ENCODE peak calls at places on chromosomes 1 and 21, in eight cellular contexts. One of them, this sample, is unnamed.

GRCh38 chr21:14541840-14542495 is 4.1 kb downstream of the SAMSN1 start:
- DNase-seq in thyroid gland: no peak
- DNase-seq in astrocyte: no peak
- DNase-seq in uterus: no peak
- DNase-seq in CD4-positive, alpha-beta T cell: no peak
- DNase-seq in dorsolateral prefrontal cortex: no peak
- DNase-seq in OCI-LY7: no peak
- DNase-seq in A673: no peak
- DNase-seq in this sample: no peak

GRCh38 chr1:231803353-231803752 is 176.8 kb downstream of the DISC1 start:
- DNase-seq in thyroid gland: no peak
- DNase-seq in astrocyte: peak; percentile 30
- DNase-seq in uterus: no peak
- DNase-seq in CD4-positive, alpha-beta T cell: no peak
- DNase-seq in dorsolateral prefrontal cortex: no peak
- DNase-seq in OCI-LY7: no peak
- DNase-seq in A673: no peak
- DNase-seq in this sample: peak; percentile 61

GRCh38 chr1:25873120-25873519 is 2.4 kb downstream of the PAQR7 start:
- DNase-seq in thyroid gland: peak; percentile 11
- DNase-seq in astrocyte: no peak
- DNase-seq in uterus: no peak
- DNase-seq in CD4-positive, alpha-beta T cell: no peak
- DNase-seq in dorsolateral prefrontal cortex: no peak
- DNase-seq in OCI-LY7: no peak
- DNase-seq in A673: no peak
- DNase-seq in this sample: no peak

GRCh38 chr1:17013598-17014320 is 2.0 kb upstream of the ATP13A2 start:
- DNase-seq in thyroid gland: no peak
- DNase-seq in astrocyte: peak; percentile 44
- DNase-seq in uterus: peak; percentile 5
- DNase-seq in CD4-positive, alpha-beta T cell: no peak
- DNase-seq in dorsolateral prefrontal cortex: peak; percentile 45
- DNase-seq in OCI-LY7: no peak
- DNase-seq in A673: no peak
- DNase-seq in this sample: peak; percentile 35

GRCh38 chr1:230359992-230360391 is 66.1 kb downstream of the PGBD5 start:
- DNase-seq in thyroid gland: peak; percentile 80
- DNase-seq in astrocyte: peak; percentile 55
- DNase-seq in uterus: no peak
- DNase-seq in CD4-positive, alpha-beta T cell: no peak
- DNase-seq in dorsolateral prefrontal cortex: no peak
- DNase-seq in OCI-LY7: no peak
- DNase-seq in A673: no peak
- DNase-seq in this sample: peak; percentile 44

GRCh38 chr1:47262787-47263413 is 30.9 kb upstream of the TAL1 start:
- DNase-seq in thyroid gland: peak; percentile 8
- DNase-seq in astrocyte: no peak
- DNase-seq in uterus: no peak
- DNase-seq in CD4-positive, alpha-beta T cell: peak; percentile 17
- DNase-seq in dorsolateral prefrontal cortex: no peak
- DNase-seq in OCI-LY7: peak; percentile 53
- DNase-seq in A673: peak; percentile 59
- DNase-seq in this sample: peak; percentile 45

GRCh38 chr21:32757804-32758203 is 13.8 kb downstream of the PAXBP1 start:
- DNase-seq in thyroid gland: no peak
- DNase-seq in astrocyte: no peak
- DNase-seq in uterus: no peak
- DNase-seq in CD4-positive, alpha-beta T cell: no peak
- DNase-seq in dorsolateral prefrontal cortex: no peak
- DNase-seq in OCI-LY7: no peak
- DNase-seq in A673: no peak
- DNase-seq in this sample: no peak

GRCh38 chr1:201709564-201710295 is 119.2 kb upstream of the IPO9 start:
- DNase-seq in thyroid gland: peak; percentile 72
- DNase-seq in astrocyte: peak; percentile 69
- DNase-seq in uterus: peak; percentile 80
- DNase-seq in CD4-positive, alpha-beta T cell: peak; percentile 39
- DNase-seq in dorsolateral prefrontal cortex: peak; percentile 80
- DNase-seq in OCI-LY7: peak; percentile 73
- DNase-seq in A673: peak; percentile 74
- DNase-seq in this sample: peak; percentile 69

GRCh38 chr21:39313457-39314154 is at the start of gene BRWD1:
- DNase-seq in thyroid gland: peak; percentile 76
- DNase-seq in astrocyte: peak; percentile 77
- DNase-seq in uterus: peak; percentile 78
- DNase-seq in CD4-positive, alpha-beta T cell: peak; percentile 68
- DNase-seq in dorsolateral prefrontal cortex: peak; percentile 81
- DNase-seq in OCI-LY7: peak; percentile 93
- DNase-seq in A673: peak; percentile 91
- DNase-seq in this sample: peak; percentile 77

GRCh38 chr1:151960780-151961513 is 32.7 kb downstream of the S100A10 start:
- DNase-seq in thyroid gland: no peak
- DNase-seq in astrocyte: no peak
- DNase-seq in uterus: no peak
- DNase-seq in CD4-positive, alpha-beta T cell: no peak
- DNase-seq in dorsolateral prefrontal cortex: no peak
- DNase-seq in OCI-LY7: no peak
- DNase-seq in A673: no peak
- DNase-seq in this sample: no peak

GRCh38 chr1:209850342-209850979 is 22.7 kb downstream of the UTP25 start:
- DNase-seq in thyroid gland: peak; percentile 82
- DNase-seq in astrocyte: no peak
- DNase-seq in uterus: no peak
- DNase-seq in CD4-positive, alpha-beta T cell: no peak
- DNase-seq in dorsolateral prefrontal cortex: peak; percentile 92
- DNase-seq in OCI-LY7: peak; percentile 30
- DNase-seq in A673: peak; percentile 96
- DNase-seq in this sample: no peak

GRCh38 chr1:182784556-182785171 is 4.9 kb upstream of the NPL start:
- DNase-seq in thyroid gland: peak; percentile 15
- DNase-seq in astrocyte: no peak
- DNase-seq in uterus: peak; percentile 24
- DNase-seq in CD4-positive, alpha-beta T cell: no peak
- DNase-seq in dorsolateral prefrontal cortex: no peak
- DNase-seq in OCI-LY7: peak; percentile 81
- DNase-seq in A673: peak; percentile 76
- DNase-seq in this sample: no peak

GRCh38 chr1:98985687-98986086 is 19.0 kb downstream of the PLPPR5 start:
- DNase-seq in thyroid gland: no peak
- DNase-seq in astrocyte: no peak
- DNase-seq in uterus: no peak
- DNase-seq in CD4-positive, alpha-beta T cell: no peak
- DNase-seq in dorsolateral prefrontal cortex: no peak
- DNase-seq in OCI-LY7: no peak
- DNase-seq in A673: no peak
- DNase-seq in this sample: no peak

GRCh38 chr1:161427733-161428516 is 60.2 kb upstream of the CFAP126 start:
- DNase-seq in thyroid gland: no peak
- DNase-seq in astrocyte: peak; percentile 22
- DNase-seq in uterus: no peak
- DNase-seq in CD4-positive, alpha-beta T cell: no peak
- DNase-seq in dorsolateral prefrontal cortex: no peak
- DNase-seq in OCI-LY7: no peak
- DNase-seq in A673: peak; percentile 73
- DNase-seq in this sample: no peak

GRCh38 chr1:206955476-206956312 is 9.4 kb upstream of the PIGR start:
- DNase-seq in thyroid gland: peak; percentile 34
- DNase-seq in astrocyte: no peak
- DNase-seq in uterus: no peak
- DNase-seq in CD4-positive, alpha-beta T cell: no peak
- DNase-seq in dorsolateral prefrontal cortex: no peak
- DNase-seq in OCI-LY7: no peak
- DNase-seq in A673: no peak
- DNase-seq in this sample: peak; percentile 53

GRCh38 chr1:46020005-46020404 is 112.4 kb downstream of the PIK3R3 start:
- DNase-seq in thyroid gland: no peak
- DNase-seq in astrocyte: no peak
- DNase-seq in uterus: no peak
- DNase-seq in CD4-positive, alpha-beta T cell: no peak
- DNase-seq in dorsolateral prefrontal cortex: no peak
- DNase-seq in OCI-LY7: no peak
- DNase-seq in A673: no peak
- DNase-seq in this sample: no peak

GRCh38 chr1:11767932-11768704 is 6.1 kb downstream of the C1orf167 start:
- DNase-seq in thyroid gland: no peak
- DNase-seq in astrocyte: no peak
- DNase-seq in uterus: no peak
- DNase-seq in CD4-positive, alpha-beta T cell: no peak
- DNase-seq in dorsolateral prefrontal cortex: no peak
- DNase-seq in OCI-LY7: no peak
- DNase-seq in A673: no peak
- DNase-seq in this sample: no peak

GRCh38 chr21:16322423-16322822 is 592.6 kb downstream of the USP25 start:
- DNase-seq in thyroid gland: no peak
- DNase-seq in astrocyte: peak; percentile 24
- DNase-seq in uterus: no peak
- DNase-seq in CD4-positive, alpha-beta T cell: no peak
- DNase-seq in dorsolateral prefrontal cortex: no peak
- DNase-seq in OCI-LY7: no peak
- DNase-seq in A673: no peak
- DNase-seq in this sample: no peak
- H3K27ac ChIP-seq in thyroid gland: no peak overlapping the region
- H3K27ac ChIP-seq in astrocyte: no peak overlapping the region
- H3K27ac ChIP-seq in uterus: peak overlapping the region; percentile 56
- H3K27ac ChIP-seq in CD4-positive, alpha-beta T cell: no peak overlapping the region
- H3K27ac ChIP-seq in dorsolateral prefrontal cortex: no peak overlapping the region
- H3K27ac ChIP-seq in OCI-LY7: no peak overlapping the region
- H3K27ac ChIP-seq in A673: no peak overlapping the region
- H3K27ac ChIP-seq in this sample: no peak overlapping the region

DNA sequence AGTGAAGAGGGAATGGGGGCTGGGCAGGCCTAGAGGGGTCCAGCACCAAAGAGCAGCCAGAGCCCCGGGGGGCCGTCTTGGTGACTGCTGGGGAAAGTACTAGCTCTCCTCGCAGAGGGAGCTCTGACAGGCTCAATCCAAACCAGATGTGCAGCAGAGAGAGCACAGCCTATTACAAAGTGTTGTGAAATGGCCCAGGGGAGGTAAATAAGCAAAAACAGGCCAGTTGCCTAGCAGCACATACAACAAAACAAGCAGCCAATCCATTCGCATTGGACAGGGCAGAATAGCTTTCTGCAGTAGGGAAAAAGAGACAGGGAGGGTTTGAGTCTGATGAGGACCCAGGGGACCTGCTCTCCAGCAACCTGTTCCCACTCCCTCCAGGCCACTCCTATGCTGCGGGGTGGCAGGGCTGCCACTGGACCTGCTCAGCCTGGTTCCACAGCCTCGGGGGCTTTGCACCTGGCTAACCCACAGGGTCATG is 239.6 kb upstream of the FGGY start:
- DNase-seq in thyroid gland: peak; percentile 64
- DNase-seq in astrocyte: peak; percentile 49
- DNase-seq in uterus: peak; percentile 92
- DNase-seq in CD4-positive, alpha-beta T cell: no peak
- DNase-seq in dorsolateral prefrontal cortex: no peak
- DNase-seq in OCI-LY7: no peak
- DNase-seq in A673: peak; percentile 97
- DNase-seq in this sample: peak; percentile 57
- H3K27ac ChIP-seq in thyroid gland: peak overlapping the region; percentile 47
- H3K27ac ChIP-seq in astrocyte: no peak overlapping the region
- H3K27ac ChIP-seq in uterus: peak overlapping the region; percentile 85
- H3K27ac ChIP-seq in CD4-positive, alpha-beta T cell: no peak overlapping the region
- H3K27ac ChIP-seq in dorsolateral prefrontal cortex: no peak overlapping the region
- H3K27ac ChIP-seq in OCI-LY7: no peak overlapping the region
- H3K27ac ChIP-seq in A673: peak overlapping the region; percentile 75
- H3K27ac ChIP-seq in this sample: no peak overlapping the region

GRCh38 chr21:45830221-45830640 is 151.3 kb upstream of the COL6A1 start:
- DNase-seq in thyroid gland: no peak
- DNase-seq in astrocyte: no peak
- DNase-seq in uterus: no peak
- DNase-seq in CD4-positive, alpha-beta T cell: no peak
- DNase-seq in dorsolateral prefrontal cortex: no peak
- DNase-seq in OCI-LY7: no peak
- DNase-seq in A673: no peak
- DNase-seq in this sample: no peak
- H3K27ac ChIP-seq in thyroid gland: no peak overlapping the region
- H3K27ac ChIP-seq in astrocyte: no peak overlapping the region
- H3K27ac ChIP-seq in uterus: peak overlapping the region; percentile 57
- H3K27ac ChIP-seq in CD4-positive, alpha-beta T cell: no peak overlapping the region
- H3K27ac ChIP-seq in dorsolateral prefrontal cortex: no peak overlapping the region
- H3K27ac ChIP-seq in OCI-LY7: no peak overlapping the region
- H3K27ac ChIP-seq in A673: no peak overlapping the region
- H3K27ac ChIP-seq in this sample: no peak overlapping the region

GRCh38 chr1:111190931-111191451 is 9.5 kb downstream of the DENND2D start:
- DNase-seq in thyroid gland: no peak
- DNase-seq in astrocyte: peak; percentile 26
- DNase-seq in uterus: no peak
- DNase-seq in CD4-positive, alpha-beta T cell: no peak
- DNase-seq in dorsolateral prefrontal cortex: no peak
- DNase-seq in OCI-LY7: no peak
- DNase-seq in A673: no peak
- DNase-seq in this sample: no peak

GRCh38 chr1:111191496-111191895 is 8.9 kb downstream of the DENND2D start:
- DNase-seq in thyroid gland: no peak
- DNase-seq in astrocyte: peak; percentile 73
- DNase-seq in uterus: no peak
- DNase-seq in CD4-positive, alpha-beta T cell: no peak
- DNase-seq in dorsolateral prefrontal cortex: no peak
- DNase-seq in OCI-LY7: no peak
- DNase-seq in A673: no peak
- DNase-seq in this sample: no peak

GRCh38 chr1:111192074-111192473 is 8.4 kb downstream of the DENND2D start:
- DNase-seq in thyroid gland: no peak
- DNase-seq in astrocyte: no peak
- DNase-seq in uterus: no peak
- DNase-seq in CD4-positive, alpha-beta T cell: no peak
- DNase-seq in dorsolateral prefrontal cortex: no peak
- DNase-seq in OCI-LY7: no peak
- DNase-seq in A673: no peak
- DNase-seq in this sample: no peak

GRCh38 chr1:111193712-111194480 is 6.5 kb downstream of the DENND2D start:
- DNase-seq in thyroid gland: no peak
- DNase-seq in astrocyte: no peak
- DNase-seq in uterus: no peak
- DNase-seq in CD4-positive, alpha-beta T cell: no peak
- DNase-seq in dorsolateral prefrontal cortex: no peak
- DNase-seq in OCI-LY7: no peak
- DNase-seq in A673: no peak
- DNase-seq in this sample: no peak

DNA sequence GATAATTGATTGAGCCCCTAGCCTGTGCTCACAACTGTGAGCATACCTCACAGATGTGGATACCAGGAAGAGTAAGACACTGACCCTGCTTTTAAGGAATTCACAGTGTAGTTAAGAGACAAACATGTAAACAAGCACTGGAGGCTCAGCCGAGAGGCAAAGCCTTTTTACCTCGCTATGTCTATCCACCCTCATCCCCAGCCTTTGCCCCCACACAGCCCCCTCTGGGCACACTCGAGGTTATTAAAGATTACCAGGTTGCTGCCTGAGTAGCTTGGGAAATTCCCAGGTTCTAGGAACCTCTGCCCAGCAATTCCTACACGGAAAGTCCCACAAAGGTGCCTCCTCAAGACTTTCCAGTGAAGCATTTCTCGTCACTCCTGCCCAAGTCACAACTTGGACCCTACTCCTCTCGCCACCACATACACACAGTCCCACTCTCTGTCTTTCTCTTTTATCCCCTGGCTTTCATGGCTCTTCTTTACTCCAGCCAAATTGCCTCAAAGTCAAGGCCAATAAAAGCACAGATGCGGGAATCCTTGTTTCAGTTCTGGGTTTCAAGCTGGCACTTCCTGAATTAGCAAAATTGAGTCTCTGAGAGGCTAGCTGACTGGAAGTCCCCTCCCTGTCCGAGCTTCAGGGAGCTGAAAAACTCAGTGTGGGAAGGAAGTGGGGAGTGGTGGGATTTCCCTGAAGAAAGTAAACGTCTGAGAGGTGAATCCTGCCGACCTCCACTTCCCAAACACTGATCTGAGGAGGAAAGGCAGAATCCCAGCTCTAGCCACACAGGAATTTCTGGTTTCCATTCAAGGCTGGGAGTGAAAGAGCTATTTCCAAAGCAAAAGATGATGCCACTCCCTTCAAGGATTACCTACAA is 7.6 kb downstream of the DENND2D start:
- DNase-seq in thyroid gland: no peak
- DNase-seq in astrocyte: no peak
- DNase-seq in uterus: no peak
- DNase-seq in CD4-positive, alpha-beta T cell: no peak
- DNase-seq in dorsolateral prefrontal cortex: no peak
- DNase-seq in OCI-LY7: no peak
- DNase-seq in A673: no peak
- DNase-seq in this sample: no peak
- H3K27ac ChIP-seq in thyroid gland: no peak overlapping the region
- H3K27ac ChIP-seq in astrocyte: no peak overlapping the region
- H3K27ac ChIP-seq in uterus: no peak overlapping the region
- H3K27ac ChIP-seq in CD4-positive, alpha-beta T cell: peak overlapping the region; percentile 97
- H3K27ac ChIP-seq in dorsolateral prefrontal cortex: no peak overlapping the region
- H3K27ac ChIP-seq in OCI-LY7: no peak overlapping the region
- H3K27ac ChIP-seq in A673: no peak overlapping the region
- H3K27ac ChIP-seq in this sample: no peak overlapping the region

This sample was measured in lung.